ENCODE peak calls at places on chromosomes 13 and 19, in ten cellular contexts. R, T, E, K, O, G, Y, H, L and N are unnamed samples.
A peak's percentile ranks its signal among the peaks of the same experiment; 100 is the strongest.

GRCh38 chr13:48066310-48066989 is 28.5 kb downstream of the MED4 start:
- DNase-seq in H (peak; percentile 41), O (no peak), K (no peak), T (no peak), E (no peak), R (peak; percentile 41), L (no peak), G (no peak), Y (peak; percentile 16), N (no peak)

GRCh38 chr13:103812966-103813365 is 746.7 kb upstream of the SLC10A2 start:
- DNase-seq in H (no peak), Y (no peak), G (no peak), O (no peak), K (no peak), T (no peak), E (no peak), R (no peak), L (no peak), N (no peak)

GRCh38 chr19:40442328-40443130 is 1.6 kb downstream of the SERTAD3 start:
- DNase-seq in K (no peak), H (no peak), L (no peak), Y (peak; percentile 25), T (no peak), O (no peak), G (peak; percentile 9), R (no peak), E (no peak), N (no peak)

GRCh38 chr19:30421571-30421970 is 49.4 kb downstream of the ZNF536 start:
- DNase-seq in H (no peak), L (no peak), Y (no peak), G (no peak), R (no peak), K (no peak), T (no peak), O (no peak), E (no peak), N (no peak)

GRCh38 chr19:6890938-6891337 is 3.6 kb downstream of the ADGRE1 start:
- DNase-seq in R (no peak), G (no peak), T (no peak), L (no peak), Y (peak; percentile 26), O (no peak), K (no peak), E (no peak), H (no peak), N (no peak)

GRCh38 chr13:89695343-89696257 is 1651.9 kb upstream of the MIR17HG start:
- DNase-seq in O (peak; percentile 59), E (peak; percentile 8), Y (peak; percentile 4), T (no peak), K (peak; percentile 57), H (no peak), R (no peak), L (no peak), G (peak; percentile 22), N (no peak)

GRCh38 chr19:18304496-18305312 is 18.2 kb downstream of the LSM4 start:
- DNase-seq in L (peak; percentile 87), E (peak; percentile 91), R (peak; percentile 83), G (peak; percentile 93), H (peak; percentile 89), K (peak; percentile 77), T (no peak), O (peak; percentile 71), Y (peak; percentile 93), N (peak; percentile 56)

GRCh38 chr19:48836089-48837017 is at the start of gene HSD17B14:
- DNase-seq in K (peak; percentile 85), L (peak; percentile 59), O (no peak), R (peak; percentile 35), Y (no peak), G (peak; percentile 89), T (no peak), H (peak; percentile 59), E (no peak), N (no peak)

GRCh38 chr19:3293560-3293959 is 69.1 kb downstream of the CELF5 start:
- DNase-seq in G (peak; percentile 53), H (no peak), Y (no peak), R (no peak), E (no peak), T (no peak), O (no peak), K (no peak), L (no peak), N (no peak)

GRCh38 chr19:10353793-10354391 is 14.5 kb upstream of the ICAM3 start:
- DNase-seq in Y (peak; percentile 63), O (no peak), T (no peak), R (no peak), K (peak; percentile 95), L (peak; percentile 32), H (peak; percentile 19), G (peak; percentile 97), E (peak; percentile 31), N (peak; percentile 23)

GRCh38 chr19:4080473-4080872 is 13.8 kb upstream of the ZBTB7A start:
- DNase-seq in H (no peak), R (no peak), O (no peak), L (no peak), Y (no peak), T (no peak), G (no peak), K (no peak), E (no peak), N (no peak)

GRCh38 chr19:5947435-5947834 is 30.5 kb downstream of the RANBP3 start:
- DNase-seq in H (no peak), E (no peak), G (no peak), K (no peak), L (peak; percentile 83), T (no peak), O (no peak), Y (no peak), R (no peak), N (no peak)

GRCh38 chr19:11377237-11377636 is 2.8 kb downstream of the SWSAP1 start:
- DNase-seq in E (peak; percentile 66), L (peak; percentile 84), O (no peak), Y (peak; percentile 22), H (peak; percentile 93), G (no peak), R (peak; percentile 89), T (peak; percentile 74), K (no peak), N (no peak)

GRCh38 chr19:23527797-23528196 is 132.5 kb upstream of the ZNF91 start:
- DNase-seq in E (no peak), H (no peak), O (no peak), G (no peak), L (no peak), R (peak; percentile 27), Y (peak; percentile 5), T (no peak), K (no peak), N (no peak)

GRCh38 chr19:6667114-6667627 is 2.8 kb downstream of the TNFSF14 start:
- DNase-seq in L (no peak), H (no peak), T (no peak), O (no peak), E (no peak), Y (no peak), G (no peak), R (no peak), K (no peak), N (no peak)